ENCODE peak calls at places on chromosomes 2 and 18, in ten cellular contexts. F, D, T, L, V, E, C, X, W and U are unnamed samples.

GRCh38 chr18:3566851-3567250 is 116.9 kb downstream of the TGIF1 start:
- DNase-seq in X (no peak), C (no peak), D (no peak), W (no peak), E (no peak), V (no peak), T (no peak), F (no peak), L (no peak), U (no peak)

GRCh38 chr18:44453505-44453904 is 227.2 kb upstream of the SETBP1 start:
- DNase-seq in E (no peak), D (no peak), W (no peak), X (no peak), F (no peak), V (no peak), C (peak), L (no peak), T (no peak), U (no peak)

GRCh38 chr2:94870392-94871225 is 621 bp upstream of the TEKT4 start:
- DNase-seq in T (peak), D (no peak), E (peak), W (no peak), V (peak), C (no peak), L (peak), X (peak), F (peak), U (no peak)

GRCh38 chr2:121355488-121355887 is 70.5 kb upstream of the TFCP2L1 start:
- DNase-seq in T (peak), D (no peak), C (no peak), E (no peak), W (no peak), L (no peak), V (no peak), X (no peak), F (no peak), U (no peak)

GRCh38 chr2:158487419-158487818 is 30.7 kb downstream of the PKP4 start:
- DNase-seq in F (no peak), T (no peak), C (peak), V (no peak), L (no peak), W (no peak), D (no peak), X (no peak), E (no peak), U (no peak)

GRCh38 chr18:43805646-43806194 is 528.4 kb upstream of the SYT4 start:
- DNase-seq in E (no peak), W (no peak), T (no peak), C (no peak), F (no peak), L (peak), D (no peak), V (no peak), X (no peak), U (no peak)

GRCh38 chr18:22168360-22168921 is 948 bp upstream of the GATA6 start:
- DNase-seq in X (peak), D (no peak), E (peak), T (peak), F (peak), W (no peak), C (no peak), V (no peak), L (no peak), U (peak)

GRCh38 chr18:79814373-79814772 is 16.6 kb downstream of the KCNG2 start:
- DNase-seq in V (no peak), C (no peak), L (no peak), F (no peak), X (no peak), W (no peak), E (no peak), T (no peak), D (no peak), U (no peak)

GRCh38 chr18:78766651-78767533 is 212.7 kb upstream of the SALL3 start:
- DNase-seq in V (no peak), W (no peak), L (no peak), T (no peak), F (no peak), D (no peak), C (no peak), X (no peak), E (no peak), U (no peak)

GRCh38 chr2:84841577-84841976 is 39.3 kb downstream of the TRABD2A start:
- DNase-seq in F (no peak), T (no peak), C (no peak), V (no peak), L (no peak), D (no peak), E (no peak), W (no peak), X (no peak), U (no peak)

GRCh38 chr2:9877726-9878125 is 34.5 kb downstream of the TAF1B start:
- DNase-seq in F (no peak), L (no peak), W (no peak), V (no peak), C (no peak), E (no peak), D (no peak), X (no peak), T (no peak), U (no peak)

GRCh38 chr18:55544028-55544427 is 44.0 kb downstream of the TCF4 start:
- DNase-seq in F (no peak), X (no peak), E (no peak), C (no peak), L (no peak), D (no peak), V (no peak), W (no peak), T (no peak), U (no peak)

GRCh38 chr18:44917184-44917864 is 236.6 kb downstream of the SETBP1 start:
- DNase-seq in L (no peak), D (no peak), E (no peak), T (no peak), V (no peak), F (no peak), X (no peak), C (no peak), W (no peak), U (no peak)

GRCh38 chr2:208248601-208249000 is 6.3 kb downstream of the IDH1 start:
- DNase-seq in W (no peak), X (no peak), C (no peak), D (no peak), F (no peak), E (no peak), T (no peak), L (no peak), V (no peak), U (no peak)

GRCh38 chr2:235678712-235679111 is 184.9 kb downstream of the AGAP1 start:
- DNase-seq in D (no peak), F (no peak), V (no peak), X (no peak), C (no peak), E (no peak), W (no peak), T (no peak), L (no peak), U (no peak)

GRCh38 chr2:235779444-235779896 is 285.6 kb downstream of the AGAP1 start:
- DNase-seq in V (peak), D (peak), C (peak), W (no peak), X (peak), E (peak), T (peak), L (peak), F (peak), U (peak)

GRCh38 chr2:19488009-19488691 is 129.7 kb upstream of the OSR1 start:
- DNase-seq in C (peak), V (no peak), E (no peak), L (no peak), T (peak), W (no peak), F (no peak), D (no peak), X (peak), U (peak)

GRCh38 chr2:179936654-179937053 is 70.4 kb downstream of the CWC22 start:
- DNase-seq in T (peak), V (no peak), C (no peak), F (no peak), X (peak), D (no peak), E (peak), L (no peak), W (peak), U (no peak)

GRCh38 chr2:52264488-52264887 is 1232.6 kb upstream of the NRXN1 start:
- DNase-seq in L (no peak), E (no peak), X (no peak), T (no peak), D (no peak), F (no peak), C (no peak), V (no peak), W (peak), U (no peak)

GRCh38 chr2:241237949-241238371 is 49.5 kb downstream of the ANO7 start:
- DNase-seq in W (no peak), T (no peak), X (no peak), F (peak), C (no peak), V (peak), E (no peak), L (no peak), D (no peak), U (no peak)

GRCh38 chr2:48755473-48755872 is at the start of gene LHCGR:
- DNase-seq in C (no peak), F (peak), L (peak), X (no peak), E (no peak), T (no peak), D (no peak), W (no peak), V (peak), U (no peak)

GRCh38 chr18:46623541-46623940 is 33.5 kb downstream of the LOXHD1 start:
- DNase-seq in X (peak), L (no peak), T (no peak), D (no peak), V (no peak), W (no peak), C (no peak), F (peak), E (no peak), U (no peak)

GRCh38 chr2:145356046-145356445 is 836.1 kb upstream of the ZEB2 start:
- DNase-seq in L (no peak), C (no peak), F (no peak), T (no peak), V (no peak), W (no peak), E (no peak), X (no peak), D (no peak), U (no peak)

GRCh38 chr18:56509656-56510055 is 128.7 kb downstream of the TXNL1 start:
- DNase-seq in E (no peak), F (no peak), V (no peak), W (no peak), T (no peak), D (no peak), L (no peak), C (no peak), X (no peak), U (no peak)

GRCh38 chr2:73949802-73950201 is 23.1 kb downstream of the DGUOK start:
- DNase-seq in V (no peak), X (no peak), W (no peak), E (no peak), C (no peak), F (no peak), L (no peak), T (no peak), D (no peak), U (no peak)

GRCh38 chr2:227252831-227253230 is 72.2 kb upstream of the MFF start:
- DNase-seq in L (no peak), V (no peak), W (no peak), X (no peak), E (no peak), T (no peak), D (no peak), C (no peak), F (no peak), U (no peak)

GRCh38 chr2:232260075-232260474 is 118.5 kb upstream of the ALPP start:
- DNase-seq in E (no peak), V (no peak), C (peak), D (no peak), F (no peak), L (no peak), X (no peak), T (peak), W (no peak), U (peak)